ENCODE peak calls at places on chromosomes 4 and X, in four cellular contexts. A, J, Z and L are unnamed samples.

GRCh38 chr4:76981649-76982048 is 32.1 kb downstream of the SEPTIN11 start:
- DNase-seq in J (no peak), A (no peak), Z (no peak), L (no peak)

GRCh38 chrX:17836830-17837229 is 24.3 kb downstream of the RAI2 start:
- DNase-seq in Z (no peak), J (no peak), A (no peak), L (no peak)

GRCh38 chrX:83916525-83916924 is 55.6 kb downstream of the CYLC1 start:
- DNase-seq in A (no peak), Z (no peak), J (no peak), L (no peak)

GRCh38 chrX:84932814-84933213 is 70.9 kb upstream of the APOOL start:
- DNase-seq in J (no peak), Z (no peak), A (no peak), L (no peak)

GRCh38 chr4:114384629-114385028 is 214.0 kb upstream of the UGT8 start:
- DNase-seq in A (no peak), Z (no peak), J (no peak), L (no peak)

GRCh38 chrX:1717326-1717725 is 102.5 kb downstream of the ASMT start:
- DNase-seq in Z (no peak), A (no peak), J (no peak), L (no peak)

GRCh38 chr4:131302108-131302507 is 1847.0 kb upstream of the PCDH10 start:
- DNase-seq in Z (no peak), J (no peak), A (no peak), L (no peak)

GRCh38 chr4:70703695-70704332 is 15.5 kb downstream of the UTP3 start:
- DNase-seq in A (no peak), J (no peak), Z (no peak), L (peak)

GRCh38 chrX:103063191-103063845 is 653 bp downstream of the BEX1 start:
- DNase-seq in Z (no peak), J (no peak), A (no peak), L (no peak)

GRCh38 chrX:9464435-9465371 is at the start of gene TBL1X:
- DNase-seq in Z (peak), A (peak), J (peak), L (peak)

GRCh38 chrX:48695524-48695875 is 1.0 kb upstream of the SUV39H1 start:
- DNase-seq in Z (no peak), J (no peak), A (no peak), L (no peak)

GRCh38 chr4:185398618-185399017 is 2.0 kb downstream of the ANKRD37 start:
- DNase-seq in Z (no peak), J (no peak), A (no peak), L (no peak)

GRCh38 chr4:126385954-126386353 is 1071.2 kb downstream of the FAT4 start:
- DNase-seq in A (no peak), Z (no peak), J (no peak), L (no peak)

GRCh38 chr4:147481577-147482109 is 746 bp downstream of the EDNRA start:
- DNase-seq in J (no peak), Z (no peak), A (no peak), L (peak)

GRCh38 chr4:119498520-119498919 is 130.1 kb downstream of the PDE5A start:
- DNase-seq in Z (no peak), A (no peak), J (no peak), L (peak)

GRCh38 chr4:113646456-113646809 is 115.1 kb downstream of the CAMK2D start:
- DNase-seq in Z (no peak), A (peak), J (no peak), L (no peak)

GRCh38 chr4:62881210-62881609 is 1528.0 kb downstream of the TECRL start:
- DNase-seq in J (no peak), A (no peak), Z (no peak), L (no peak)

GRCh38 chr4:104758574-104758973 is 263.9 kb upstream of the CXXC4 start:
- DNase-seq in A (no peak), J (no peak), Z (no peak), L (no peak)

GRCh38 chr4:98555798-98556445 is 102.5 kb downstream of the TSPAN5 start:
- DNase-seq in Z (no peak), J (peak), A (no peak), L (no peak)

GRCh38 chr4:80831383-80832361 is 198.8 kb upstream of the BMP3 start:
- DNase-seq in A (no peak), Z (no peak), J (no peak), L (no peak)

GRCh38 chr4:37780444-37781133 is 45.9 kb upstream of the PGM2 start:
- DNase-seq in J (no peak), A (no peak), Z (no peak), L (no peak)

GRCh38 chr4:61501812-61502211 is 301.7 kb downstream of the ADGRL3 start:
- DNase-seq in A (no peak), Z (no peak), J (no peak), L (no peak)

GRCh38 chr4:118935819-118936218 is 47.2 kb downstream of the SYNPO2 start:
- DNase-seq in J (no peak), Z (no peak), A (no peak), L (no peak)

GRCh38 chrX:3545901-3546300 is 167.5 kb downstream of the PRKX start:
- DNase-seq in Z (no peak), J (peak), A (no peak), L (no peak)

GRCh38 chr4:6198278-6198677 is 2.1 kb downstream of the JAKMIP1 start:
- DNase-seq in A (no peak), Z (no peak), J (no peak), L (no peak)

GRCh38 chr4:185307136-185307950 is 88.4 kb downstream of the LRP2BP start:
- DNase-seq in Z (no peak), A (no peak), J (no peak), L (no peak)

GRCh38 chr4:84579410-84579791 is 3.5 kb upstream of the CDS1 start:
- DNase-seq in A (no peak), J (peak), Z (no peak), L (no peak)

GRCh38 chr4:57124145-57124544 is 14.0 kb upstream of the IGFBP7 start:
- DNase-seq in Z (no peak), J (no peak), A (no peak), L (no peak)

GRCh38 chrX:152810403-152810802 is 20.2 kb downstream of the CETN2 start:
- DNase-seq in Z (no peak), A (no peak), J (no peak), L (no peak)

GRCh38 chr4:110849461-110849860 is 226.6 kb upstream of the PITX2 start:
- DNase-seq in A (no peak), J (no peak), Z (no peak), L (no peak)

GRCh38 chr4:52743444-52744019 is 7.7 kb downstream of the ERVMER34-1 start:
- DNase-seq in A (no peak), J (no peak), Z (no peak), L (no peak)

GRCh38 chr4:78584863-78585576 is 33.5 kb downstream of the ANXA3 start:
- DNase-seq in J (no peak), Z (peak), A (peak), L (no peak)

GRCh38 chr4:110516106-110516922 is 40.4 kb downstream of the ENPEP start:
- DNase-seq in J (peak), A (peak), Z (peak), L (peak)

GRCh38 chrX:34140816-34141215 is 8.7 kb upstream of the FAM47A start:
- DNase-seq in J (no peak), A (no peak), Z (no peak), L (no peak)

GRCh38 chr4:93065790-93066189 is 762.0 kb downstream of the GRID2 start:
- DNase-seq in Z (no peak), A (no peak), J (no peak), L (no peak)

GRCh38 chrX:45164021-45164621 is 36.6 kb downstream of the DIPK2B start:
- DNase-seq in J (no peak), Z (no peak), A (no peak), L (no peak)

DNA sequence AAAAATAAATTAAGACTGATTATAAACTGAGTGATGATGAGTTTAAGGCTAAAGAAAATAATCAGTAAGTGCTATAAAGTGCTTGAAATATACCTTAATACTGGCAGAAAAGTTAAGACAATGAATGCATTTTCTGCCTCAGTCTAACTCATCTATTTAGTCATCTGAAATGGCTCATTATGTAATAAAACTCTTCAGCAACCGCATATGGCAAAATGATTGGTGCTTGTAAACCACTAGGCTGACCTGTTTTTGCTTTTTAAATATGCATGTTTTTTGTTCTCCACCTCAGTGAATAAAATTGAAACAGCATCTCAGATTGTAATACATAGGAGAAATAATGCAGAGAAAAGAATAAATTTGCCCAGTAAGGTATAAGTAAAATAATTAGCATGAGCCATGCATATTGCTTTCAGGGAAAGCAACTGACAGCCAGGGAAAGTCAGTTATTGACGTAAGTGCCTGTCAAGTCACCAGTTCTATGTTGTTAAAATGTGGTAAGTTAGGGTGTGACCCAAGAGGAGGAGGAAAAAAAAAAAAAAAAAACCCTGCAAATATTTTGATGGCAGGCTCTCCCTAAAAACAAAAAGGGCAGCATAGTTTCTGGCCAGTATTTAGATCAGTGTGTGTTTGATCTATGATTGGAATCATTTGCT is 167.5 kb downstream of the PALLD start:
- DNase-seq in A (no peak), Z (no peak), J (no peak), L (no peak)
- TF ChIP-seq POLR2A in A (no peak), Z (no peak), J (no peak), L (no peak)

GRCh38 chr4:89640620-89641366 is 196.2 kb downstream of the SNCA start:
- DNase-seq in Z (peak), A (peak), J (no peak), L (peak)
- TF ChIP-seq CTCF in Z (peak), A (peak), J (no peak), L (peak)

GRCh38 chrX:13662537-13662841 is 9.5 kb downstream of the TCEANC start:
- DNase-seq in A (no peak), J (no peak), Z (no peak), L (no peak)
- H3K4me3 ChIP-seq in A (no peak), J (no peak), Z (no peak), L (no peak)

GRCh38 chrX:57119416-57119815 is 1.9 kb downstream of the SPIN2B start:
- DNase-seq in A (no peak), J (no peak), Z (no peak), L (no peak)

GRCh38 chrX:57121162-57121741 is at the start of gene SPIN2B:
- DNase-seq in A (peak), J (peak), Z (peak), L (peak)
- TF ChIP-seq POLR2A in A (peak), J (no peak), Z (peak), L (peak)